ENCODE peak calls at places on chromosome 20, in eight cellular contexts. One of them, this sample, is unnamed. For H3K4me1 and H3K36me3, the result is how much of the 10 kb centered on the place peaks cover.

GRCh38 chr20:47576516-47577033 is 74.9 kb downstream of the NCOA3 start:
- DNase-seq in tibial nerve: no peak
- DNase-seq in mammary epithelial cell: peak
- DNase-seq in tibial artery: peak
- DNase-seq in cardiac muscle cell: peak
- DNase-seq in heart right ventricle: peak
- DNase-seq in sigmoid colon: peak
- DNase-seq in prostate gland: peak
- DNase-seq in this sample: peak

GRCh38 chr20:10679269-10679668 is 5.5 kb upstream of the JAG1 start:
- DNase-seq in tibial nerve: no peak
- DNase-seq in mammary epithelial cell: peak
- DNase-seq in tibial artery: no peak
- DNase-seq in cardiac muscle cell: peak
- DNase-seq in heart right ventricle: no peak
- DNase-seq in sigmoid colon: no peak
- DNase-seq in prostate gland: no peak
- DNase-seq in this sample: no peak

GRCh38 chr20:4060054-4060795 is 44.9 kb upstream of the RNF24 start:
- DNase-seq in tibial nerve: no peak
- DNase-seq in mammary epithelial cell: no peak
- DNase-seq in tibial artery: no peak
- DNase-seq in cardiac muscle cell: no peak
- DNase-seq in heart right ventricle: peak
- DNase-seq in sigmoid colon: peak
- DNase-seq in prostate gland: peak
- DNase-seq in this sample: peak

GRCh38 chr20:29742699-29743100 is 1514.8 kb upstream of the DEFB115 start:
- DNase-seq in tibial nerve: no peak
- DNase-seq in mammary epithelial cell: no peak
- DNase-seq in tibial artery: no peak
- DNase-seq in cardiac muscle cell: no peak
- DNase-seq in heart right ventricle: no peak
- DNase-seq in sigmoid colon: no peak
- DNase-seq in prostate gland: no peak
- DNase-seq in this sample: no peak

GRCh38 chr20:53708129-53708968 is 114.7 kb upstream of the ZNF217 start:
- DNase-seq in tibial nerve: no peak
- DNase-seq in mammary epithelial cell: peak
- DNase-seq in tibial artery: no peak
- DNase-seq in cardiac muscle cell: no peak
- DNase-seq in heart right ventricle: no peak
- DNase-seq in sigmoid colon: no peak
- DNase-seq in prostate gland: no peak
- DNase-seq in this sample: no peak

GRCh38 chr20:57475388-57476072 is 49.4 kb downstream of the CTCFL start:
- DNase-seq in tibial nerve: no peak
- DNase-seq in mammary epithelial cell: no peak
- DNase-seq in tibial artery: peak
- DNase-seq in cardiac muscle cell: no peak
- DNase-seq in heart right ventricle: no peak
- DNase-seq in sigmoid colon: peak
- DNase-seq in prostate gland: no peak
- DNase-seq in this sample: no peak

GRCh38 chr20:17762873-17763557 is 63.2 kb downstream of the BANF2 start:
- DNase-seq in tibial nerve: no peak
- DNase-seq in mammary epithelial cell: no peak
- DNase-seq in tibial artery: no peak
- DNase-seq in cardiac muscle cell: no peak
- DNase-seq in heart right ventricle: no peak
- DNase-seq in sigmoid colon: no peak
- DNase-seq in prostate gland: no peak
- DNase-seq in this sample: no peak

GRCh38 chr20:46799781-46800180 is 90.3 kb downstream of the SLC2A10 start:
- DNase-seq in tibial nerve: no peak
- DNase-seq in mammary epithelial cell: no peak
- DNase-seq in tibial artery: no peak
- DNase-seq in cardiac muscle cell: no peak
- DNase-seq in heart right ventricle: no peak
- DNase-seq in sigmoid colon: no peak
- DNase-seq in prostate gland: no peak
- DNase-seq in this sample: no peak

GRCh38 chr20:21303061-21303871 is at the start of gene XRN2:
- DNase-seq in tibial nerve: peak
- DNase-seq in mammary epithelial cell: peak
- DNase-seq in tibial artery: peak
- DNase-seq in cardiac muscle cell: peak
- DNase-seq in heart right ventricle: peak
- DNase-seq in sigmoid colon: peak
- DNase-seq in prostate gland: peak
- DNase-seq in this sample: peak

GRCh38 chr20:4916991-4917881 is 84.1 kb downstream of the SLC23A2 start:
- DNase-seq in tibial nerve: no peak
- DNase-seq in mammary epithelial cell: peak
- DNase-seq in tibial artery: no peak
- DNase-seq in cardiac muscle cell: peak
- DNase-seq in heart right ventricle: no peak
- DNase-seq in sigmoid colon: no peak
- DNase-seq in prostate gland: no peak
- DNase-seq in this sample: no peak

GRCh38 chr20:53660078-53660909 is 66.7 kb upstream of the ZNF217 start:
- DNase-seq in tibial nerve: no peak
- DNase-seq in mammary epithelial cell: no peak
- DNase-seq in tibial artery: no peak
- DNase-seq in cardiac muscle cell: peak
- DNase-seq in heart right ventricle: peak
- DNase-seq in sigmoid colon: peak
- DNase-seq in prostate gland: no peak
- DNase-seq in this sample: no peak

GRCh38 chr20:59643616-59644061 is 39.3 kb downstream of the PHACTR3 start:
- DNase-seq in tibial nerve: no peak
- DNase-seq in mammary epithelial cell: no peak
- DNase-seq in tibial artery: no peak
- DNase-seq in cardiac muscle cell: no peak
- DNase-seq in heart right ventricle: no peak
- DNase-seq in sigmoid colon: peak
- DNase-seq in prostate gland: no peak
- DNase-seq in this sample: peak

DNA sequence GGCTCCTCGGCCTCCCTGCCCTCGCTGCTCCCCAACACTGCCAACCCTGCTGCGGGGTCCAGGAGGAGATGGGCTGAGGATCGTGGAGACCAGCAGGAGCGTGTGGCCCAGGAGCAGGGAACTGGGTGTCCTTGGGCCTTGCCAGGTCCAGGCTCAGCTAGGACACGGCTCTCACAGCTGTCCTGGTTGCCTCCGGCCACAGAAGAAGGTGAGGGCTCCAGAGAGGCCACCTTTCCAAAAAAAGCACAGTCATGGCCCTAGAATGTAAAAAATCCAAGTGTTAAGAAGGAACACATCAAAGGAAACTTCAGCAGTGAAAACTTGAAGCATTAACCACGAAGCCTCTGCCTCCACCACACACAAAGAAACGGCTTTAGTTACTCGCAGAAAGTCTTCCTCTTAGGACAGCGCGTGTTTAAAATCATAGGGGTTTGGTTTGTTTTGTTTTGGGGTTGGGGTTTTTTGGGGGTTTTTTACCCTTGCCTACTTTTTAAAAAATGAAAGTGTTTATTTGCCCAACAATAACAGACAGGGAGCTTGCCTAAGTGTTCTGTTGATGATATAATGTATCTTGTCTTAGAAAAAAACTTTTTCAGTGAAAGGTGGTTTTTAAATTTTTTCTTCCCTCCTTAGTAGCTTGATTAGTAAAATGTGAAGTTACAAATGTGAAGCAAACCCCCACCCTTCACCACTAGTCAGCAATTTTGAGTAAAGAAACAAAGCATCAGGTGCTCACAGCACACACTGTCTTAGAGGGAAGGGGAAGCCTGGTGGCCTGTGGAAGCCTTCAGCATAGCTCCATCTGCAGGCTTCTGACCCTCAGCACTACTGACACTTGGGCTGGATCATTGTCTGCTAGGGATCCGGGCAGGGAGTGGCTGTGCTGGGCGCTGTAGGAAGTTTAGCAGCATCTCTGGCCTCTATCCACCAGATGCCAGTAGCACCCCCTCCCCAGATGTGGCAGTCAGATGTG is 60.0 kb downstream of the PTPN1 start:
- DNase-seq in tibial nerve: no peak
- DNase-seq in mammary epithelial cell: no peak
- DNase-seq in tibial artery: no peak
- DNase-seq in cardiac muscle cell: peak
- DNase-seq in heart right ventricle: no peak
- DNase-seq in sigmoid colon: no peak
- DNase-seq in prostate gland: no peak
- DNase-seq in this sample: no peak
- H3K4me1 ChIP-seq in tibial nerve: under half
- H3K4me1 ChIP-seq in mammary epithelial cell: under half
- H3K4me1 ChIP-seq in tibial artery: under half
- H3K4me1 ChIP-seq in cardiac muscle cell: under half
- H3K4me1 ChIP-seq in heart right ventricle: half or more
- H3K4me1 ChIP-seq in sigmoid colon: under half
- H3K4me1 ChIP-seq in prostate gland: under half
- H3K4me1 ChIP-seq in this sample: under half

GRCh38 chr20:32206383-32207210 is 946 bp downstream of the PLAGL2 start:
- DNase-seq in tibial nerve: no peak
- DNase-seq in mammary epithelial cell: no peak
- DNase-seq in tibial artery: no peak
- DNase-seq in cardiac muscle cell: no peak
- DNase-seq in heart right ventricle: no peak
- DNase-seq in sigmoid colon: no peak
- DNase-seq in prostate gland: no peak
- DNase-seq in this sample: no peak

GRCh38 chr20:32208499-32209154 is 947 bp downstream of the POFUT1 start:
- DNase-seq in tibial nerve: no peak
- DNase-seq in mammary epithelial cell: no peak
- DNase-seq in tibial artery: no peak
- DNase-seq in cardiac muscle cell: peak
- DNase-seq in heart right ventricle: no peak
- DNase-seq in sigmoid colon: no peak
- DNase-seq in prostate gland: no peak
- DNase-seq in this sample: no peak

GRCh38 chr20:32207211-32207625 is 325 bp downstream of the PLAGL2 start:
- DNase-seq in tibial nerve: no peak
- DNase-seq in mammary epithelial cell: no peak
- DNase-seq in tibial artery: no peak
- DNase-seq in cardiac muscle cell: no peak
- DNase-seq in heart right ventricle: no peak
- DNase-seq in sigmoid colon: no peak
- DNase-seq in prostate gland: no peak
- DNase-seq in this sample: no peak

GRCh38 chr20:32205502-32206382 is 1.8 kb downstream of the PLAGL2 start:
- DNase-seq in tibial nerve: no peak
- DNase-seq in mammary epithelial cell: peak
- DNase-seq in tibial artery: no peak
- DNase-seq in cardiac muscle cell: peak
- DNase-seq in heart right ventricle: no peak
- DNase-seq in sigmoid colon: no peak
- DNase-seq in prostate gland: no peak
- DNase-seq in this sample: no peak

GRCh38 chr20:32207626-32208498 is at the start of the genes PLAGL2 and POFUT1:
- DNase-seq in tibial nerve: peak
- DNase-seq in mammary epithelial cell: peak
- DNase-seq in tibial artery: peak
- DNase-seq in cardiac muscle cell: peak
- DNase-seq in heart right ventricle: peak
- DNase-seq in sigmoid colon: peak
- DNase-seq in prostate gland: peak
- DNase-seq in this sample: peak
- H3K36me3 ChIP-seq in tibial nerve: under half
- H3K36me3 ChIP-seq in mammary epithelial cell: under half
- H3K36me3 ChIP-seq in tibial artery: under half
- H3K36me3 ChIP-seq in cardiac muscle cell: under half
- H3K36me3 ChIP-seq in heart right ventricle: under half
- H3K36me3 ChIP-seq in sigmoid colon: under half
- H3K36me3 ChIP-seq in prostate gland: under half
- H3K36me3 ChIP-seq in this sample: under half

DNA sequence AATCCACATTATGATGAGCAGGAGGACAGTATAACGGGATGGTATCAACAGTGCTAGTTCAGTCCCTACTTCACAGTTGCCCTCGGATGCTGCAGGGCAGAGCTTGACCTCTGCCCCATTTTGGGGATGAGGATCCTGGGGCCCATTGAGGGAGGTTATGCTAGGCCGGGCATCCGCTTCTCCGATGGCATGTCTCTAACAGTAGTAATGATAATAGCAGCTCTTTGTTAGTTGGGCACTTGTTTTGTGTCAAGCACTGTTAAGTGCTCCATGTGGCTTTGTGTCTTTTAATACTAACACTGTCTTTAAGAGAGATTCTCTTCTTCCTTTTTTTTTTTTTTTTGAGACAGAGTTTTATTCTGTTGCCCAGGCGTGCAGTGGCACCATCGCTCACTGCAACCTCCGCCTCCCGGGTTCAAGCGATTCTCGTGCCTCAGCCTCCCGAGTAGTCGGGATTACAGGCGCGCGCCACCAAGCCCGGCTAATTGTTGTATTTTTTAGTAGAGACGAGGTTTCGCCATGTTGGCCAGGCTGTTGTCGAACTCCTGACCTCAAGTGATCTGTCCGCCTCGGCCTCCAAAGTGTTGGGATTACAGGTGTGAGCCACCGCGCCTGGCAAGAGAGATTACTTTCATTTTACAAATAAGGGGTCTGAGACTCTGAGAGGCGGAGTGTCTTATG is 1.1 kb downstream of the MAPRE1 start:
- DNase-seq in tibial nerve: no peak
- DNase-seq in mammary epithelial cell: no peak
- DNase-seq in tibial artery: no peak
- DNase-seq in cardiac muscle cell: no peak
- DNase-seq in heart right ventricle: no peak
- DNase-seq in sigmoid colon: peak
- DNase-seq in prostate gland: no peak
- DNase-seq in this sample: no peak
- H3K4me1 ChIP-seq in tibial nerve: under half
- H3K4me1 ChIP-seq in mammary epithelial cell: under half
- H3K4me1 ChIP-seq in tibial artery: under half
- H3K4me1 ChIP-seq in cardiac muscle cell: under half
- H3K4me1 ChIP-seq in heart right ventricle: under half
- H3K4me1 ChIP-seq in sigmoid colon: under half
- H3K4me1 ChIP-seq in prostate gland: under half
- H3K4me1 ChIP-seq in this sample: under half

DNA sequence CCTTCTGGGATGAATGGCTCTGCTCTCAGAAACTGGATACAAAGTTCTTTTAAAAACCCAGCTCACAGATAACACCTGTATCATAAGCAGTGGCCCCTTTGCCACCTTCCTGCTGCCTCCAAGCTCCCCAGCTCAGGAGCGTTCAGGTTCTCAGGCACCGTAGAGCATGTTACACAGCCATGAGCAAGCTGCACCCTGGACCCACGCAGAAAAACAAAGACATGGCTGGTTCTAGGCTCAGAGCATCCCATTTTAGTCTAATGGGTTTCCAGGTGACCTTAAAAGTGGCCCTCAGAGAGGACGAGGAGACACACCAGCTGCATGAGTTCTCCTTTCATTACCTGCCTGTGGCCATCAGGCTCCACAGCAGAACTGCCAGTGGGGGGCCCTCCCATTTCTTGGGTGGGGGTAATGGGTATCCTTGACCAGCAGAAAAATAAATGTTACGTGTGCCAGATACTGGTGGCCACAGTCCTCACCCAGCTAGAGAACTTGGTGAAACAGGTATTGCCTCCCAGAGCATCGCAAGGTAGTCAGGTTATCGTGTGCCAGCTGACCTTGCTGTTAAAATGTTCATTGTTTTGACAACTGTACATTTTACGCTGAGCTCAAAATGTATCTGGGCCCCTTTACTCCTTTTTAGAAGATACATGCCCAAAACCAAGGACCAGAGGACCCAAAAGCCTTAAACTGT is 7.5 kb downstream of the PSMA7 start:
- DNase-seq in tibial nerve: no peak
- DNase-seq in mammary epithelial cell: no peak
- DNase-seq in tibial artery: no peak
- DNase-seq in cardiac muscle cell: no peak
- DNase-seq in heart right ventricle: no peak
- DNase-seq in sigmoid colon: no peak
- DNase-seq in prostate gland: no peak
- DNase-seq in this sample: no peak
- H3K36me3 ChIP-seq in tibial nerve: half or more
- H3K36me3 ChIP-seq in mammary epithelial cell: under half
- H3K36me3 ChIP-seq in tibial artery: half or more
- H3K36me3 ChIP-seq in cardiac muscle cell: half or more
- H3K36me3 ChIP-seq in heart right ventricle: half or more
- H3K36me3 ChIP-seq in sigmoid colon: half or more
- H3K36me3 ChIP-seq in prostate gland: under half
- H3K36me3 ChIP-seq in this sample: half or more